ENCODE peak calls at places on chromosomes 4 and X, in eight cellular contexts. I is renal cortical epithelial cell; S is activated CD8-positive, alpha-beta T cell treated with anti-CD3 and anti-CD28 coated beads for 36 hours; Q is stimulated activated CD8-positive, alpha-beta memory T cell treated with anti-CD3 and anti-CD28 coated beads, Interleukin-2, amount 100 ng/mL, for 1 hour; V is stromal cell of bone marrow; L is heart left ventricle; H is RWPE1; B is A172. E is an unnamed sample.

GRCh38 chrX:49230500-49231232 is 2.5 kb downstream of the CACNA1F start:
- DNase-seq in B (no peak), H (peak), L (peak), V (no peak), Q (peak), I (peak), S (peak), E (no peak)

GRCh38 chr4:47270226-47270888 is 193.1 kb downstream of the COMMD8 start:
- DNase-seq in B (no peak), L (no peak), V (no peak), H (no peak), I (peak), Q (no peak), S (no peak), E (no peak)

GRCh38 chrX:153971632-153972367 is at the start of gene HCFC1:
- DNase-seq in I (peak), H (peak), L (peak), V (peak), S (peak), Q (peak), B (peak), E (peak)

GRCh38 chrX:48467331-48467761 is 2.7 kb downstream of the SLC38A5 start:
- DNase-seq in B (no peak), Q (no peak), V (no peak), I (no peak), H (no peak), S (no peak), L (no peak), E (no peak)

GRCh38 chrX:103584606-103585005 is 709 bp upstream of the TCEAL4 start:
- DNase-seq in Q (no peak), H (no peak), B (no peak), S (no peak), I (no peak), L (no peak), V (no peak), E (no peak)

GRCh38 chr4:118898684-118899138 is 10.1 kb downstream of the SYNPO2 start:
- DNase-seq in V (no peak), S (no peak), I (no peak), Q (no peak), B (no peak), H (no peak), L (peak), E (no peak)

GRCh38 chr4:86924805-86925204 is 10.0 kb upstream of the AFF1 start:
- DNase-seq in S (no peak), L (no peak), H (no peak), B (peak), I (peak), V (no peak), Q (no peak), E (no peak)

GRCh38 chr4:173121044-173121685 is 47.4 kb upstream of the GALNT7 start:
- DNase-seq in L (no peak), Q (no peak), S (no peak), B (peak), V (no peak), I (peak), H (peak), E (no peak)

GRCh38 chr4:74044676-74045075 is 6.2 kb upstream of the CXCL3 start:
- DNase-seq in H (peak), L (no peak), I (peak), B (peak), Q (no peak), V (no peak), S (no peak), E (peak)

GRCh38 chr4:36224969-36225903 is 19.1 kb downstream of the ARAP2 start:
- DNase-seq in H (no peak), Q (no peak), V (no peak), I (no peak), L (no peak), B (no peak), S (no peak), E (no peak)

GRCh38 chrX:69021561-69021960 is 143.7 kb downstream of the PJA1 start:
- DNase-seq in S (no peak), H (no peak), V (no peak), B (no peak), Q (no peak), I (no peak), L (no peak), E (no peak)

GRCh38 chr4:53937918-53938317 is 126.5 kb downstream of the CHIC2 start:
- DNase-seq in Q (no peak), V (no peak), B (peak), L (no peak), H (no peak), I (no peak), S (no peak), E (no peak)

GRCh38 chrX:21745756-21746155 is 12.2 kb downstream of the SMPX start:
- DNase-seq in Q (no peak), V (no peak), B (peak), H (peak), S (peak), I (no peak), L (no peak), E (no peak)

GRCh38 chr4:102105983-102106382 is 239.3 kb downstream of the SLC39A8 start:
- DNase-seq in H (no peak), V (no peak), B (no peak), L (no peak), I (no peak), S (no peak), Q (no peak), E (no peak)

GRCh38 chrX:118755633-118756032 is 28.2 kb downstream of the IL13RA1 start:
- DNase-seq in S (no peak), H (no peak), B (no peak), Q (no peak), V (no peak), L (no peak), I (no peak), E (no peak)

GRCh38 chrX:37783284-37783683 is 3.4 kb downstream of the CYBB start:
- DNase-seq in S (no peak), I (no peak), L (no peak), B (no peak), Q (no peak), H (no peak), V (no peak), E (no peak)

GRCh38 chr4:4390046-4390445 is 3.1 kb downstream of the NSG1 start:
- DNase-seq in V (no peak), Q (no peak), I (no peak), B (no peak), H (no peak), L (no peak), S (no peak), E (no peak)

GRCh38 chrX:145817666-145818521 is at the start of gene SLITRK2:
- DNase-seq in I (no peak), Q (no peak), S (no peak), L (no peak), B (no peak), H (no peak), V (no peak), E (no peak)

GRCh38 chr4:83115000-83115399 is 471 bp upstream of the PLAC8 start:
- DNase-seq in Q (no peak), H (peak), S (no peak), B (no peak), V (peak), L (no peak), I (peak), E (no peak)

GRCh38 chr4:106358899-106359298 is 9.7 kb downstream of the GIMD1 start:
- DNase-seq in Q (no peak), B (peak), I (peak), H (no peak), L (no peak), V (no peak), S (no peak), E (no peak)

GRCh38 chrX:115898382-115899001 is 272.1 kb upstream of the AGTR2 start:
- DNase-seq in B (no peak), I (peak), H (no peak), Q (no peak), L (no peak), V (no peak), S (no peak), E (no peak)

GRCh38 chrX:153446636-153446936 is 730 bp upstream of the TREX2 start:
- DNase-seq in Q (no peak), S (no peak), L (no peak), H (no peak), I (no peak), V (no peak), B (no peak), E (no peak)

GRCh38 chrX:15143050-15143824 is 126.6 kb downstream of the ASB9 start:
- DNase-seq in S (peak), Q (peak), L (peak), B (peak), V (peak), I (peak), H (peak), E (no peak)

GRCh38 chrX:120677017-120677652 is 47.3 kb upstream of the C1GALT1C1 start:
- DNase-seq in L (no peak), H (no peak), I (no peak), S (peak), B (no peak), Q (no peak), V (no peak), E (no peak)

GRCh38 chrX:50697691-50698090 is 116.3 kb downstream of the SHROOM4 start:
- DNase-seq in L (no peak), S (no peak), V (peak), B (peak), H (peak), I (peak), Q (no peak), E (peak)

GRCh38 chr4:53640576-53641459 is 49.5 kb upstream of the LNX1 start:
- DNase-seq in I (peak), V (no peak), H (no peak), S (no peak), L (no peak), B (no peak), Q (no peak), E (peak)

GRCh38 chr4:52126946-52127345 is 75.8 kb downstream of the SPATA18 start:
- DNase-seq in L (no peak), I (no peak), B (no peak), Q (no peak), S (no peak), H (peak), V (peak), E (no peak)

GRCh38 chrX:131854586-131854985 is 168.5 kb upstream of the STK26 start:
- DNase-seq in I (peak), Q (no peak), L (no peak), B (no peak), V (peak), H (no peak), S (no peak), E (no peak)

GRCh38 chr4:78308517-78308916 is 243.1 kb upstream of the ANXA3 start:
- DNase-seq in S (no peak), H (no peak), Q (no peak), L (no peak), B (no peak), V (no peak), I (peak), E (no peak)

GRCh38 chrX:69093960-69094935 is 71.0 kb downstream of the PJA1 start:
- DNase-seq in L (peak), H (peak), S (peak), B (peak), V (peak), I (peak), Q (no peak), E (no peak)

GRCh38 chr4:13543648-13544555 is at the start of gene NKX3-2:
- DNase-seq in L (peak), V (no peak), B (peak), S (no peak), H (no peak), Q (no peak), I (no peak), E (no peak)

E was measured in retinal pigment epithelial cell.